ENCODE peak calls at places on chromosome 11, in four cellular contexts. G is A172, Y is germinal center, H is activated T-cell treated with anti-CD3 and anti-CD28 coated beads for 48 hours. B is an unnamed sample.

GRCh38 chr11:9775393-9775780 is 111.5 kb downstream of the SWAP70 start:
- DNase-seq in G (peak; percentile 50), Y (no peak), H (no peak), B (no peak)

GRCh38 chr11:57680552-57680874 is 12.6 kb downstream of the ZDHHC5 start:
- DNase-seq in G (peak; percentile 64), Y (no peak), H (no peak), B (no peak)

GRCh38 chr11:94731921-94732601 is 36.1 kb upstream of the AMOTL1 start:
- DNase-seq in G (peak; percentile 82), Y (no peak), H (no peak), B (no peak)

GRCh38 chr11:87851827-87852226 is 323.4 kb downstream of the RAB38 start:
- DNase-seq in G (no peak), Y (no peak), H (no peak), B (no peak)

GRCh38 chr11:118263694-118264567 is at the start of gene MPZL2:
- DNase-seq in G (no peak), Y (no peak), H (no peak), B (no peak)

GRCh38 chr11:61874460-61874809 is 16.9 kb downstream of the FADS3 start:
- DNase-seq in G (peak; percentile 60), Y (no peak), H (no peak), B (no peak)

GRCh38 chr11:1516273-1517067 is 29.9 kb upstream of the MOB2 start:
- DNase-seq in G (peak; percentile 89), Y (no peak), H (no peak), B (no peak)

GRCh38 chr11:60950933-60951610 is 904 bp downstream of the SLC15A3 start:
- DNase-seq in G (no peak), Y (peak; percentile 33), H (no peak), B (no peak)

GRCh38 chr11:65204646-65205601 is 23.2 kb downstream of the CAPN1 start:
- DNase-seq in G (peak; percentile 30), Y (peak; percentile 76), H (peak; percentile 49), B (peak; percentile 26)

GRCh38 chr11:132824642-132825041 is 707.7 kb downstream of the OPCML start:
- DNase-seq in G (no peak), Y (no peak), H (no peak), B (no peak)

GRCh38 chr11:98398508-98398907 is 622.2 kb upstream of the CNTN5 start:
- DNase-seq in G (no peak), Y (no peak), H (no peak), B (no peak)

GRCh38 chr11:441043-441417 is 781 bp downstream of the ANO9 start:
- DNase-seq in G (no peak), Y (no peak), H (no peak), B (no peak)

GRCh38 chr11:43505171-43505570 is 146.5 kb downstream of the TTC17 start:
- DNase-seq in G (no peak), Y (no peak), H (no peak), B (no peak)